ENCODE peak calls at places on chromosomes 1 and 21, in four cellular contexts. One of them, this sample, is unnamed.

GRCh38 chr1:27342778-27343638 is 1.2 kb downstream of the SYTL1 start:
- DNase-seq in GM12891: peak
- DNase-seq in K562: peak
- DNase-seq in GM12878: no peak
- DNase-seq in this sample: peak

GRCh38 chr1:111643696-111644095 is 24.1 kb downstream of the RAP1A start:
- DNase-seq in K562: no peak
- DNase-seq in GM12878: no peak
- DNase-seq in GM12891: no peak
- DNase-seq in this sample: no peak

GRCh38 chr1:203572134-203572625 is 54.5 kb upstream of the ATP2B4 start:
- DNase-seq in K562: no peak
- DNase-seq in GM12878: no peak
- DNase-seq in GM12891: no peak
- DNase-seq in this sample: no peak

GRCh38 chr1:168825129-168825528 is 96.1 kb upstream of the DPT start:
- DNase-seq in GM12878: no peak
- DNase-seq in GM12891: no peak
- DNase-seq in K562: no peak
- DNase-seq in this sample: no peak

GRCh38 chr1:92013923-92014322 is 15.9 kb upstream of the EPHX4 start:
- DNase-seq in GM12878: no peak
- DNase-seq in GM12891: no peak
- DNase-seq in K562: no peak
- DNase-seq in this sample: no peak

GRCh38 chr1:12629521-12629956 is 11.5 kb upstream of the DHRS3 start:
- DNase-seq in K562: no peak
- DNase-seq in GM12878: no peak
- DNase-seq in GM12891: no peak
- DNase-seq in this sample: no peak

GRCh38 chr1:8463144-8463927 is 145.4 kb downstream of the SLC45A1 start:
- DNase-seq in GM12878: no peak
- DNase-seq in K562: no peak
- DNase-seq in GM12891: no peak
- DNase-seq in this sample: peak

GRCh38 chr1:235327559-235328270 is at the start of gene ARID4B:
- DNase-seq in GM12891: peak
- DNase-seq in K562: peak
- DNase-seq in GM12878: no peak
- DNase-seq in this sample: no peak

GRCh38 chr1:38559180-38559874 is 300.2 kb downstream of the RRAGC start:
- DNase-seq in K562: no peak
- DNase-seq in GM12891: peak
- DNase-seq in GM12878: peak
- DNase-seq in this sample: peak

GRCh38 chr1:46960250-46960649 is 19.0 kb upstream of the CYP4A11 start:
- DNase-seq in K562: no peak
- DNase-seq in GM12878: no peak
- DNase-seq in GM12891: no peak
- DNase-seq in this sample: no peak

GRCh38 chr21:45512626-45513002 is 29.6 kb downstream of the SLC19A1 start:
- DNase-seq in GM12878: no peak
- DNase-seq in K562: no peak
- DNase-seq in GM12891: no peak
- DNase-seq in this sample: no peak

GRCh38 chr21:44764319-44765230 is 37.0 kb downstream of the UBE2G2 start:
- DNase-seq in GM12878: no peak
- DNase-seq in K562: peak
- DNase-seq in GM12891: no peak
- DNase-seq in this sample: no peak

GRCh38 chr1:78102082-78102481 is 56.3 kb downstream of the GIPC2 start:
- DNase-seq in K562: no peak
- DNase-seq in GM12891: no peak
- DNase-seq in GM12878: no peak
- DNase-seq in this sample: no peak

GRCh38 chr1:240008298-240008697 is 83.4 kb upstream of the FMN2 start:
- DNase-seq in GM12878: no peak
- DNase-seq in K562: no peak
- DNase-seq in GM12891: no peak
- DNase-seq in this sample: no peak

GRCh38 chr1:6249732-6250689 is 6.0 kb downstream of the HES3 start:
- DNase-seq in K562: peak
- DNase-seq in GM12891: no peak
- DNase-seq in GM12878: no peak
- DNase-seq in this sample: no peak

GRCh38 chr1:74463301-74463988 is 49.0 kb downstream of the LRRC53 start:
- DNase-seq in GM12878: peak
- DNase-seq in K562: no peak
- DNase-seq in GM12891: no peak
- DNase-seq in this sample: no peak

GRCh38 chr21:28311776-28312175 is 680.9 kb downstream of the LTN1 start:
- DNase-seq in GM12878: no peak
- DNase-seq in GM12891: no peak
- DNase-seq in K562: no peak
- DNase-seq in this sample: no peak

GRCh38 chr1:201360486-201360885 is 17.0 kb downstream of the TNNT2 start:
- DNase-seq in K562: no peak
- DNase-seq in GM12891: no peak
- DNase-seq in GM12878: no peak
- DNase-seq in this sample: no peak

GRCh38 chr1:12251442-12251841 is 21.6 kb downstream of the VPS13D start:
- DNase-seq in K562: no peak
- DNase-seq in GM12891: no peak
- DNase-seq in GM12878: no peak
- DNase-seq in this sample: no peak

GRCh38 chr1:151981178-151981525 is 12.5 kb downstream of the S100A10 start:
- DNase-seq in K562: no peak
- DNase-seq in GM12891: no peak
- DNase-seq in GM12878: no peak
- DNase-seq in this sample: no peak

GRCh38 chr21:36004441-36004840 is 55.9 kb downstream of the SETD4 start:
- DNase-seq in GM12891: no peak
- DNase-seq in K562: peak
- DNase-seq in GM12878: peak
- DNase-seq in this sample: no peak

GRCh38 chr1:228457396-228458176 is 29.6 kb upstream of the RNF187 start:
- DNase-seq in GM12878: peak
- DNase-seq in K562: peak
- DNase-seq in GM12891: peak
- DNase-seq in this sample: peak

GRCh38 chr1:16091296-16091695 is 17.8 kb upstream of the FAM131C start:
- DNase-seq in GM12878: no peak
- DNase-seq in K562: no peak
- DNase-seq in GM12891: no peak
- DNase-seq in this sample: no peak

GRCh38 chr1:96358057-96358456 is 363.5 kb upstream of the PTBP2 start:
- DNase-seq in GM12878: no peak
- DNase-seq in K562: no peak
- DNase-seq in GM12891: no peak
- DNase-seq in this sample: no peak

GRCh38 chr1:64499966-64500365 is 30.0 kb downstream of the CACHD1 start:
- DNase-seq in GM12891: no peak
- DNase-seq in GM12878: no peak
- DNase-seq in K562: peak
- DNase-seq in this sample: no peak

GRCh38 chr1:240462766-240463410 is 149.1 kb downstream of the GREM2 start:
- DNase-seq in GM12891: no peak
- DNase-seq in K562: no peak
- DNase-seq in GM12878: no peak
- DNase-seq in this sample: no peak

GRCh38 chr1:55167224-55167623 is 47.9 kb downstream of the USP24 start:
- DNase-seq in K562: no peak
- DNase-seq in GM12878: no peak
- DNase-seq in GM12891: no peak
- DNase-seq in this sample: no peak
- TF ChIP-seq SPI1 in K562: no peak
- TF ChIP-seq SPI1 in GM12878: no peak
- TF ChIP-seq SPI1 in GM12891: no peak
- TF ChIP-seq SPI1 in this sample: no peak

DNA sequence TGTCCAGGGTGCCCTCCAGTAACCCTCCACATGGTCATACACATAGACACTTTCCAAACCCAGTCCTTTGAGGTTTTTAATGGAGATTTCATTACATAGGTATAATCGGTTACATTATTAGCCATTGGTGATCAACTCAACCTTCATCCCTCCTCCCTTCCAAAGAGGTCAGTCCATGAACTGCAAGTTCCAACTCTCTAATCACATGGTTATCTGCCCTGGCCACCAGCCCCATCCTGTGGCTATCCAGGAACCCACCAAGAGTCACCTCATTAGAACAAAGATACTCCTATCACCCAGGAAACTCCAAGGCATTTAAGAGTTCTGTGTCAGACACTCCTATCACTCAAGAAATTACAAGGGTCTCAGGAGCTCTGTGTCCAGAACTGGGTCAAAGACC is 12.2 kb downstream of the ATP1A4 start:
- DNase-seq in GM12878: no peak
- DNase-seq in GM12891: no peak
- DNase-seq in K562: no peak
- DNase-seq in this sample: no peak
- TF ChIP-seq SPI1 in GM12878: no peak
- TF ChIP-seq SPI1 in GM12891: no peak
- TF ChIP-seq SPI1 in K562: no peak
- TF ChIP-seq SPI1 in this sample: no peak

DNA sequence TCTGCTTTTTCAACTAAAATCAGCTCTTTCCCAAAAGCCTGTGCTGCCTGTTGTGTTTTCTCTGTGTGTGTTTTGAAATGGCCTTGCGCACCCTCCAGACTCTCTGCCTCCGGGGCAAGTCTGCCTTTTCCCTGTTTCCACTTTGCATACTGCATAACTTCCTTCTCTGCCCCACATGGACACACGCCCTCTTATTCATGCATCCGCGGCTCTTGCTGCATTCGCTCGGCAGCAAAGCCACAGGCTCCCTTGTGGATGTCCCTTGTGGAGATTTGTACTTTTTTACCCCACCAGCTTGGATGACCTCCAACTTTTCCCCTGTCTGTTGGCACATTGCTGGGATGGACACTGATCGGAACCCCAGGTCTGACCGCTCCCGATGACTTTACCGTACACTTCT is 147.6 kb downstream of the ADSS2 start:
- DNase-seq in GM12878: no peak
- DNase-seq in GM12891: no peak
- DNase-seq in K562: no peak
- DNase-seq in this sample: no peak
- TF ChIP-seq SPI1 in GM12878: no peak
- TF ChIP-seq SPI1 in GM12891: no peak
- TF ChIP-seq SPI1 in K562: no peak
- TF ChIP-seq SPI1 in this sample: no peak

DNA sequence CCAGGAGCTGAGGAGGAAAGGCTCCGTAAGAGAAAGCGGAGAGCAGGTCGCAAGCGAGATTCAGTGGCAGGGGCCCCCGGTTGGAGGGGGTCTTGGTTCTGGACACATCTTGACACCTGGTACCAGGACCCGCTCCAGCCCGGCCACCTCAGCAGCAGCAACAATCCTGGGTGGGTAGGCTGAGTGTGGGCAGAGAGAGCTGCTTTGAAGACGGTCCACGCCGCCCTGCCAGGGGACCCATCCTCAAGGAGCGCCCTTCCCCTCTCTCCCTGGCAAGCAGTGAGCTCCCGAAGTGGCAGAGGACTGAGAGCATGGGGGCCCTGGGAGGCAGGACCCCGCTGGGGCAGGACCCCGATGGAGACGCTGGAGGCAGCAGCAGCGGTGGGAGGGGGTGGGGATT is 35.6 kb upstream of the LAPTM5 start:
- DNase-seq in GM12891: no peak
- DNase-seq in GM12878: no peak
- DNase-seq in K562: no peak
- DNase-seq in this sample: no peak
- TF ChIP-seq SPI1 in GM12891: no peak
- TF ChIP-seq SPI1 in GM12878: no peak
- TF ChIP-seq SPI1 in K562: no peak
- TF ChIP-seq SPI1 in this sample: no peak

GRCh38 chr1:84996846-84997666 is at the start of gene MCOLN2:
- DNase-seq in GM12878: no peak
- DNase-seq in K562: peak
- DNase-seq in GM12891: peak
- DNase-seq in this sample: no peak

GRCh38 chr1:85001742-85002141 is 4.8 kb upstream of the MCOLN2 start:
- DNase-seq in K562: no peak
- DNase-seq in GM12878: no peak
- DNase-seq in GM12891: no peak
- DNase-seq in this sample: no peak

GRCh38 chr1:84997667-84998600 is 1.0 kb upstream of the MCOLN2 start:
- DNase-seq in K562: no peak
- DNase-seq in GM12891: no peak
- DNase-seq in GM12878: no peak
- DNase-seq in this sample: no peak

GRCh38 chr1:84995484-84996334 is 1.2 kb downstream of the MCOLN2 start:
- DNase-seq in K562: no peak
- DNase-seq in GM12891: no peak
- DNase-seq in GM12878: no peak
- DNase-seq in this sample: no peak

GRCh38 chr1:84998642-84999280 is 1.8 kb upstream of the MCOLN2 start:
- DNase-seq in K562: no peak
- DNase-seq in GM12891: no peak
- DNase-seq in GM12878: no peak
- DNase-seq in this sample: no peak
- TF ChIP-seq SPI1 in K562: no peak
- TF ChIP-seq SPI1 in GM12891: no peak
- TF ChIP-seq SPI1 in GM12878: no peak
- TF ChIP-seq SPI1 in this sample: no peak

This sample was measured in HL-60.